ENCODE peak calls at places on chromosomes 12 and 14, in four cellular contexts. W, V, I and J are unnamed samples.

GRCh38 chr12:26727482-26728204 is 105.4 kb downstream of the ITPR2 start:
- DNase-seq in W (no peak), V (no peak), I (no peak), J (no peak)

GRCh38 chr14:76510255-76510654 is 134.3 kb downstream of the ESRRB start:
- DNase-seq in W (no peak), V (no peak), I (no peak), J (no peak)

GRCh38 chr14:21032326-21033154 is 2.1 kb downstream of the RNASE13 start:
- DNase-seq in W (no peak), V (no peak), I (no peak), J (no peak)

GRCh38 chr14:89366580-89367448 is 50.2 kb downstream of the FOXN3 start:
- DNase-seq in W (no peak), V (no peak), I (peak; percentile 82), J (no peak)

GRCh38 chr12:104689630-104690029 is 232.9 kb downstream of the CHST11 start:
- DNase-seq in W (no peak), V (no peak), I (no peak), J (no peak)

GRCh38 chr12:127780881-127781280 is 486.1 kb upstream of the TMEM132C start:
- DNase-seq in W (no peak), V (no peak), I (no peak), J (no peak)

GRCh38 chr14:103930051-103930604 is 1.9 kb downstream of the TDRD9 start:
- DNase-seq in W (no peak), V (no peak), I (no peak), J (no peak)

GRCh38 chr12:97148941-97149559 is 242.0 kb downstream of the NEDD1 start:
- DNase-seq in W (peak; percentile 4), V (no peak), I (peak; percentile 74), J (peak; percentile 22)

GRCh38 chr12:95733156-95733825 is 57.3 kb downstream of the NTN4 start:
- DNase-seq in W (peak; percentile 95), V (no peak), I (no peak), J (no peak)

GRCh38 chr12:96193725-96194571 is at the start of gene ELK3:
- DNase-seq in W (peak; percentile 72), V (peak; percentile 69), I (peak; percentile 89), J (peak; percentile 69)

GRCh38 chr14:23703027-23703426 is 66.9 kb downstream of the DHRS2 start:
- DNase-seq in W (no peak), V (no peak), I (no peak), J (no peak)

GRCh38 chr14:93960108-93960475 is 16.3 kb downstream of the ASB2 start:
- DNase-seq in W (peak; percentile 4), V (no peak), I (no peak), J (no peak)

GRCh38 chr12:95484524-95484923 is 10.6 kb downstream of the METAP2 start:
- DNase-seq in W (peak; percentile 10), V (no peak), I (no peak), J (no peak)

GRCh38 chr12:132489078-132489601 is 811 bp upstream of the FBRSL1 start:
- DNase-seq in W (no peak), V (no peak), I (peak; percentile 82), J (no peak)

GRCh38 chr14:72560331-72560730 is 333.6 kb downstream of the DPF3 start:
- DNase-seq in W (no peak), V (no peak), I (no peak), J (no peak)

GRCh38 chr14:55850803-55851202 is 267.4 kb upstream of the PELI2 start:
- DNase-seq in W (peak; percentile 75), V (no peak), I (peak; percentile 57), J (peak; percentile 35)

GRCh38 chr14:32414808-32415255 is 85.7 kb downstream of the AKAP6 start:
- DNase-seq in W (peak; percentile 45), V (no peak), I (no peak), J (no peak)

GRCh38 chr12:120971299-120972180 is 6.8 kb upstream of the HNF1A start:
- DNase-seq in W (peak; percentile 63), V (peak; percentile 20), I (no peak), J (peak; percentile 51)

GRCh38 chr14:45253754-45254300 is 825 bp upstream of the MIS18BP1 start:
- DNase-seq in W (peak; percentile 26), V (no peak), I (peak; percentile 50), J (peak; percentile 18)

GRCh38 chr12:85279449-85280137 is 427 bp upstream of the ALX1 start:
- DNase-seq in W (no peak), V (no peak), I (no peak), J (peak; percentile 33)

GRCh38 chr12:100956311-100956852 is 161.8 kb downstream of the ANO4 start:
- DNase-seq in W (peak; percentile 6), V (no peak), I (no peak), J (no peak)

GRCh38 chr12:10690906-10691305 is 17.1 kb upstream of the STYK1 start:
- DNase-seq in W (no peak), V (no peak), I (no peak), J (no peak)

GRCh38 chr14:64232095-64232830 is 61.9 kb downstream of the ESR2 start:
- DNase-seq in W (peak; percentile 96), V (no peak), I (no peak), J (peak; percentile 92)

GRCh38 chr12:66695130-66695529 is 16.3 kb upstream of the GRIP1 start:
- DNase-seq in W (no peak), V (no peak), I (no peak), J (no peak)

GRCh38 chr14:92401561-92401960 is 78.6 kb downstream of the SLC24A4 start:
- DNase-seq in W (no peak), V (no peak), I (no peak), J (no peak)

GRCh38 chr12:64946132-64946829 is 121.8 kb downstream of the TBC1D30 start:
- DNase-seq in W (peak; percentile 7), V (peak; percentile 21), I (no peak), J (no peak)

GRCh38 chr12:48027183-48028002 is 23.1 kb upstream of the COL2A1 start:
- DNase-seq in W (no peak), V (no peak), I (peak; percentile 78), J (no peak)

GRCh38 chr12:48029811-48030650 is 25.8 kb upstream of the COL2A1 start:
- DNase-seq in W (no peak), V (no peak), I (no peak), J (no peak)

GRCh38 chr12:48029401-48029770 is 25.1 kb upstream of the COL2A1 start:
- DNase-seq in W (no peak), V (no peak), I (no peak), J (no peak)

GRCh38 chr12:48026081-48026827 is 22.0 kb upstream of the COL2A1 start:
- DNase-seq in W (no peak), V (no peak), I (no peak), J (no peak)

DNA sequence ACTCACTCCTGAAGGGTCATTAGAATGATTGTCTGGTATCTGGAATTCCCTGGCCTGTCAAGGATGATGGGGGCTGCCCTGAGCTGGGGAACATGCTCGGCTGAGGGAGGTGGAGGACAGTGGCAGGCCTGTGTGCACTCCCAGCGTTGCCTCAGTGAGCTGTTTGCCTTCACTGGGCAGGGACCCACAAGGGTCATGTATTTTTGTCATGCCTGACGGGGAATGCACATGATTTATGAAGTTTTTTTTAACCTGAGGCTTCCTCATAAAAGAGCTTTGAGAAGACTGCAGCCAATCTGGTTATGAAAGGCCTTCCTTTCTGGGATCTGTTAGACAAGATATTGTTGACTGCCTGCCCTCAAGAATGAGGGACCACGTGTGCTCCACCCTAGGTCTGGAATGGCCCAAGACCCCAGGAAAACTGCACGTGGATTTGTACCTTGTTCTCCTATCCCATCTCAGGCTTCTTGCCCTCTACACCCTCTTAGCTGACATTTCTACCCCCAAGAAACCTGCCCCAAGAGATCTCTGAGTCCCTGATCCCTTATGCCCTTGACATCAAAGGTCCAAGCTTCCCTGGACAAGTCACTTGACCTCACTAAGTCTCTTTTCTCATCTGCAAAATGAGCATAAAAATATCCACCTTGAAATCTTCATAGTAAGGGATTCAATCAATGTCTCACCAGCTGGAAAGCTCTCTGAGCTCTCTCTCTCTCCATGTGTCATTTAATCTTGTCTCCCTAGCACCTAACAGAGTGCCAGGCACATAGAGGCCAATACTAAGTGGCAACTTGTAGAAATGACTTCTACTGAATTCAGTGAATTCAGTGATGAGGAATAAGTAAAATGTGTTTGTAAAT is 24.5 kb upstream of the COL2A1 start:
- DNase-seq in W (no peak), V (no peak), I (no peak), J (no peak)
- H3K27ac ChIP-seq in W (no peak overlapping the region), V (no peak overlapping the region), I (no peak overlapping the region), J (no peak overlapping the region)

GRCh38 chr12:57713209-57713608 is 19.3 kb downstream of the OS9 start:
- DNase-seq in W (no peak), V (no peak), I (no peak), J (no peak)

GRCh38 chr12:57708296-57708695 is 14.4 kb downstream of the OS9 start:
- DNase-seq in W (no peak), V (no peak), I (no peak), J (no peak)

GRCh38 chr12:57712671-57713070 is 18.7 kb downstream of the OS9 start:
- DNase-seq in W (no peak), V (no peak), I (no peak), J (no peak)

GRCh38 chr12:57707250-57707649 is 13.3 kb downstream of the OS9 start:
- DNase-seq in W (no peak), V (no peak), I (no peak), J (no peak)
- H3K27ac ChIP-seq in W (no peak overlapping the region), V (no peak overlapping the region), I (no peak overlapping the region), J (no peak overlapping the region)

DNA sequence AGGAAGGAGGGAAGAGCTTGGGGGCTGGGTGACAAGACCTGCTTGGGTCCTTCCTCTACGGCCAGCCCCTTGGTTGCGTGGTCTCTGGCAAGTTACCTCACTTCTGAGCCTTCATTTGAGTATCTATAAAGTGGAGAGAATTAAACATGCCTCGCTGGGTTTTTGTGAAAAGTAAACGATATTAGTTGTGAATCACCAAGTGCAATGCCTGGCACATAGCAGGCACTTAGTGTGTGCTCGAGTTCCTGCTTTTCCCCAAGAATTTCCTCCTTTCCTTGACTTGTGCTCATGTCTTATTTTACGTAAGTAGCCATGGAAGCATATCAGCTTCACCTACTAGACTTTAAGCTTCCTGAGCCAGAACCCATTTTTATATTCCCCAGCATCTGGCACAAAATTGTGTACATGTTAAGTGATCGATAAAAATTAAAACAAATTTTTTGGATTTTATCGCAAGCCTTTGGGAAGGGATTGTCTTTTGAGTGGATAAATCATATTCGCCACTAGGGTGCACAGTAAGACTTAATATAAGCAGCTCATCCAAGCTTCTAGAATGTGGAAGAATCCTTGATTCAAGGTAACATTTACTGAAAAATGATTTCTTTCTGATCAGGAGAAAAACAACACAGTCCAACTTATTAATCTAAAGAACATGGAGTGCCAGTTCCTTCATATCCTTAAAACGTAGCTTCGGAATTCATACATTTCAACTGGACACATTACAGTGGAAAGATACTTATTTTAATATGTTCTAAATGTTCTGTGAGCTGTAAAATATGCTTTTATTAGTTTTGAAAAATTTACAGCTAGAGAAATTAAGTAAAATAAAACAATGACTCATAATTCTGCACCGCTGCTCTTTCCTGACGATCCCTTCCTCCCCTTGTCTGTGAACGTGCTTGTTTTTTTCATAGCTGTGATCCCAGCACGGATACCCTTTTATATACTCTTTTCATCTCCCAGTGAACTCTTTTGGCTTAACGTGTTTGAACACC is 62.0 kb downstream of the SLC25A47 start:
- DNase-seq in W (peak; percentile 81), V (no peak), I (no peak), J (peak; percentile 60)
- H3K27ac ChIP-seq in W (peak overlapping the region; percentile 74), V (peak overlapping the region; percentile 36), I (peak overlapping the region; percentile 72), J (peak overlapping the region; percentile 80)

DNA sequence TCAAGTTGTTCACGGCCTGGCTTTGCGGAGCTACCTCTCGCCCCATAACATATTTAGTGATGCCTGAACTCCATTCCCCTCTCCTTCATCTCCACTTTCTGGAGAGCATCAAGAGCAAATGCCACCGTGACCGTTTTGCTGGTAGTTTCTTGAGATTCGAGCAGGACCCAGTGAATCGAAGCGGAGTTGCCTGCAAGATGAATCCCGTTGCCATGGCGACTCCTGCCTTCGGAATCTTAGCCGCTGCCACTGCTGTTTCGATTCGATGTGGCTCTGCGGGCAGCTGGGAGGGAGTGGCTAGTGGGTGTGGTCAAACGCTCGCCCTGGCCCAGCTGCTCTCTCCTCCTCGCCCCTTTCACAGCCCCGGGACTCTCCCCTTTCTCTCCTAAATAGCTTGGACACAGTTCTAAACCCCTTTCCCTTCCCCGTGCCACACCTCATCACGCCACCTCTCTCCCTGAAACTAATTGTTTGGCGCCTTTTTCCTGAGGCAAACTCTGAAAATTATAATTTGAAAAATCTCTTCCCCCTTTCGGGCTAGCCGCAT is 1.4 kb downstream of the DAAM1 start:
- DNase-seq in W (peak; percentile 91), V (peak; percentile 86), I (peak; percentile 94), J (peak; percentile 92)
- H3K27ac ChIP-seq in W (peak overlapping the region; percentile 71), V (peak overlapping the region; percentile 99), I (peak overlapping the region; percentile 97), J (peak overlapping the region; percentile 43)